ENCODE peak calls at places on chromosomes 1 and 21, in five cellular contexts. S, Z, E, A and N are unnamed samples.
A peak's percentile ranks its signal among the peaks of the same experiment; 100 is the strongest.

GRCh38 chr1:117795190-117795589 is 134.2 kb downstream of the GDAP2 start:
- DNase-seq in A (peak; percentile 50), E (peak; percentile 31), S (no peak), Z (no peak), N (no peak)

GRCh38 chr1:39187276-39188046 is 17.0 kb upstream of the MACF1 start:
- DNase-seq in E (no peak), S (no peak), Z (no peak), A (peak; percentile 53), N (no peak)

GRCh38 chr1:91828007-91828321 is 58.0 kb downstream of the TGFBR3 start:
- DNase-seq in E (no peak), A (no peak), S (no peak), Z (no peak), N (no peak)

GRCh38 chr1:201226178-201226514 is 35.5 kb downstream of the IGFN1 start:
- DNase-seq in E (no peak), A (no peak), S (no peak), Z (no peak), N (no peak)

GRCh38 chr1:230902349-230902923 is 34.1 kb upstream of the C1orf198 start:
- DNase-seq in Z (no peak), E (no peak), A (no peak), S (no peak), N (no peak)

GRCh38 chr1:192639607-192640368 is 3.8 kb downstream of the RGS13 start:
- DNase-seq in A (peak; percentile 80), E (no peak), Z (no peak), S (peak; percentile 17), N (no peak)

GRCh38 chr21:38768385-38769071 is 37.2 kb upstream of the ETS2 start:
- DNase-seq in Z (peak; percentile 37), A (peak; percentile 60), E (no peak), S (no peak), N (no peak)

GRCh38 chr1:58983159-58983558 is 199.3 kb upstream of the JUN start:
- DNase-seq in Z (no peak), E (no peak), A (no peak), S (no peak), N (no peak)